ENCODE peak calls at places on chromosomes 3 and 15, in nine cellular contexts. X, E, P, J, U, K, F, G and D are unnamed samples. For H3K27me3 and H3K4me1, the result is how much of the 10 kb centered on the place peaks cover.

GRCh38 chr3:2921903-2922302 is 188.3 kb downstream of the IL5RA start:
- ATAC-seq in X (no peak), E (no peak), P (peak), J (peak), U (no peak), K (peak), F (no peak), G (peak), D (no peak)

GRCh38 chr3:188911033-188911850 is 260.5 kb upstream of the TPRG1 start:
- ATAC-seq in X (no peak), E (no peak), P (no peak), J (no peak), U (no peak), K (peak), F (no peak), G (no peak), D (no peak)

GRCh38 chr3:46865034-46865507 is 1.8 kb upstream of the MYL3 start:
- ATAC-seq in X (no peak), E (no peak), P (no peak), J (peak), U (no peak), K (peak), F (no peak), G (no peak), D (no peak)

GRCh38 chr3:136297826-136298225 is 47.7 kb downstream of the PCCB start:
- ATAC-seq in X (no peak), E (no peak), P (no peak), J (no peak), U (no peak), K (no peak), F (peak), G (no peak), D (no peak)

GRCh38 chr3:53837331-53837730 is 8.9 kb downstream of the CHDH start:
- ATAC-seq in X (no peak), E (no peak), P (no peak), J (no peak), U (no peak), K (no peak), F (peak), G (no peak), D (no peak)

GRCh38 chr3:16900779-16901440 is 16.2 kb downstream of the PLCL2 start:
- ATAC-seq in X (no peak), E (no peak), P (no peak), J (no peak), U (no peak), K (no peak), F (peak), G (no peak), D (no peak)

GRCh38 chr3:192836469-192836820 is 81.2 kb downstream of the MB21D2 start:
- ATAC-seq in X (no peak), E (no peak), P (peak), J (no peak), U (no peak), K (no peak), F (no peak), G (no peak), D (no peak)

GRCh38 chr15:40087991-40088928 is 20.4 kb downstream of the BMF start:
- ATAC-seq in X (peak), E (no peak), P (no peak), J (peak), U (peak), K (peak), F (no peak), G (peak), D (peak)

GRCh38 chr3:146382386-146382785 is 87.0 kb downstream of the PLSCR2 start:
- ATAC-seq in X (no peak), E (peak), P (no peak), J (no peak), U (no peak), K (peak), F (no peak), G (no peak), D (no peak)

GRCh38 chr3:9198805-9199386 is 50.5 kb downstream of the SRGAP3 start:
- ATAC-seq in X (no peak), E (no peak), P (no peak), J (peak), U (no peak), K (no peak), F (no peak), G (no peak), D (no peak)

GRCh38 chr3:111809196-111809595 is 49.9 kb upstream of the PHLDB2 start:
- ATAC-seq in X (no peak), E (peak), P (no peak), J (peak), U (no peak), K (peak), F (no peak), G (no peak), D (no peak)

GRCh38 chr3:156782319-156782718 is 43.8 kb upstream of the LEKR1 start:
- ATAC-seq in X (no peak), E (no peak), P (no peak), J (no peak), U (no peak), K (no peak), F (no peak), G (no peak), D (no peak)

GRCh38 chr3:108296239-108296638 is at the start of gene HHLA2:
- ATAC-seq in X (peak), E (no peak), P (peak), J (no peak), U (no peak), K (no peak), F (no peak), G (no peak), D (no peak)

GRCh38 chr3:132209860-132210259 is 107.3 kb upstream of the ACP3 start:
- ATAC-seq in X (no peak), E (no peak), P (no peak), J (no peak), U (no peak), K (no peak), F (no peak), G (no peak), D (no peak)

GRCh38 chr15:65066635-65067333 is 1.0 kb downstream of the RASL12 start:
- ATAC-seq in X (no peak), E (no peak), P (no peak), J (no peak), U (no peak), K (no peak), F (no peak), G (no peak), D (peak)

GRCh38 chr15:100141304-100142080 is 200.3 kb downstream of the ADAMTS17 start:
- ATAC-seq in X (no peak), E (no peak), P (no peak), J (peak), U (no peak), K (no peak), F (no peak), G (no peak), D (peak)

GRCh38 chr3:197380786-197381185 is 82.4 kb upstream of the DLG1 start:
- ATAC-seq in X (no peak), E (no peak), P (peak), J (no peak), U (peak), K (no peak), F (no peak), G (no peak), D (no peak)

GRCh38 chr3:54858386-54858785 is 69.5 kb downstream of the LRTM1 start:
- ATAC-seq in X (no peak), E (no peak), P (no peak), J (no peak), U (no peak), K (no peak), F (no peak), G (no peak), D (no peak)

GRCh38 chr3:194817592-194818325 is 132.1 kb downstream of the FAM43A start:
- ATAC-seq in X (no peak), E (no peak), P (no peak), J (no peak), U (peak), K (peak), F (peak), G (peak), D (no peak)

GRCh38 chr3:36312351-36312750 is 68.0 kb upstream of the STAC start:
- ATAC-seq in X (no peak), E (no peak), P (no peak), J (no peak), U (no peak), K (no peak), F (no peak), G (no peak), D (no peak)

GRCh38 chr15:67030036-67030762 is 35.2 kb upstream of the SMAD3 start:
- ATAC-seq in X (peak), E (peak), P (no peak), J (peak), U (peak), K (peak), F (no peak), G (no peak), D (no peak)

GRCh38 chr3:48747015-48747615 is 30.1 kb upstream of the IP6K2 start:
- ATAC-seq in X (no peak), E (no peak), P (no peak), J (peak), U (no peak), K (no peak), F (no peak), G (peak), D (no peak)

GRCh38 chr15:92848852-92849598 is 51.1 kb upstream of the CHD2 start:
- ATAC-seq in X (no peak), E (no peak), P (peak), J (no peak), U (peak), K (no peak), F (no peak), G (no peak), D (no peak)

GRCh38 chr3:157119369-157119951 is 40.5 kb downstream of the CCNL1 start:
- ATAC-seq in X (peak), E (no peak), P (no peak), J (no peak), U (peak), K (peak), F (no peak), G (peak), D (no peak)

GRCh38 chr3:134407247-134407640 is 33.0 kb upstream of the AMOTL2 start:
- ATAC-seq in X (peak), E (no peak), P (no peak), J (peak), U (no peak), K (peak), F (no peak), G (no peak), D (peak)

GRCh38 chr3:59313365-59313764 is 263.5 kb upstream of the CFAP20DC start:
- ATAC-seq in X (peak), E (peak), P (peak), J (peak), U (peak), K (peak), F (peak), G (peak), D (peak)

GRCh38 chr15:52804526-52805081 is 14.5 kb upstream of the ONECUT1 start:
- ATAC-seq in X (peak), E (no peak), P (no peak), J (no peak), U (no peak), K (no peak), F (no peak), G (peak), D (no peak)

GRCh38 chr3:50491023-50491422 is 12.4 kb downstream of the CACNA2D2 start:
- ATAC-seq in X (no peak), E (no peak), P (no peak), J (no peak), U (no peak), K (no peak), F (no peak), G (no peak), D (no peak)

GRCh38 chr15:35032471-35032870 is 44.4 kb upstream of the ZNF770 start:
- ATAC-seq in X (no peak), E (no peak), P (no peak), J (no peak), U (no peak), K (no peak), F (no peak), G (no peak), D (no peak)

GRCh38 chr3:172530101-172530561 is 6.9 kb upstream of the TNFSF10 start:
- ATAC-seq in X (no peak), E (no peak), P (peak), J (no peak), U (no peak), K (peak), F (no peak), G (no peak), D (peak)

GRCh38 chr3:23648965-23649328 is 156.8 kb upstream of the UBE2E1 start:
- ATAC-seq in X (peak), E (peak), P (peak), J (peak), U (no peak), K (no peak), F (no peak), G (no peak), D (no peak)

GRCh38 chr3:11300970-11301369 is 28.8 kb downstream of the ATG7 start:
- ATAC-seq in X (no peak), E (no peak), P (peak), J (no peak), U (no peak), K (no peak), F (no peak), G (no peak), D (no peak)

GRCh38 chr3:50630916-50631315 is 14.0 kb downstream of the MAPKAPK3 start:
- ATAC-seq in X (no peak), E (no peak), P (no peak), J (no peak), U (no peak), K (no peak), F (no peak), G (no peak), D (no peak)

GRCh38 chr3:64133991-64134390 is 91.3 kb downstream of the PRICKLE2 start:
- ATAC-seq in X (no peak), E (no peak), P (no peak), J (no peak), U (no peak), K (no peak), F (no peak), G (no peak), D (no peak)

GRCh38 chr15:86677316-86677715 is 597.6 kb downstream of the AGBL1 start:
- ATAC-seq in X (no peak), E (no peak), P (no peak), J (no peak), U (no peak), K (no peak), F (no peak), G (no peak), D (no peak)

GRCh38 chr3:156635034-156635433 is 39.4 kb upstream of the TIPARP start:
- ATAC-seq in X (no peak), E (no peak), P (peak), J (no peak), U (peak), K (no peak), F (no peak), G (no peak), D (no peak)

GRCh38 chr15:29156521-29156920 is 113.1 kb downstream of the NSMCE3 start:
- ATAC-seq in X (no peak), E (no peak), P (no peak), J (no peak), U (no peak), K (no peak), F (no peak), G (no peak), D (no peak)

GRCh38 chr15:55942332-55942731 is 51.1 kb downstream of the NEDD4 start:
- ATAC-seq in X (no peak), E (no peak), P (no peak), J (no peak), U (no peak), K (no peak), F (no peak), G (peak), D (no peak)

GRCh38 chr15:31280037-31280830 is 46.4 kb upstream of the KLF13 start:
- ATAC-seq in X (peak), E (no peak), P (no peak), J (no peak), U (no peak), K (peak), F (no peak), G (peak), D (peak)

GRCh38 chr3:184568591-184568917 is 7.0 kb downstream of the EPHB3 start:
- ATAC-seq in X (peak), E (no peak), P (no peak), J (peak), U (no peak), K (no peak), F (no peak), G (no peak), D (no peak)

GRCh38 chr3:184567924-184568590 is 6.5 kb downstream of the EPHB3 start:
- ATAC-seq in X (no peak), E (no peak), P (no peak), J (no peak), U (no peak), K (no peak), F (no peak), G (no peak), D (no peak)

GRCh38 chr3:184564685-184565385 is 3.2 kb downstream of the EPHB3 start:
- ATAC-seq in X (no peak), E (no peak), P (no peak), J (no peak), U (no peak), K (no peak), F (no peak), G (no peak), D (no peak)

GRCh38 chr3:184565421-184566211 is 4.0 kb downstream of the EPHB3 start:
- ATAC-seq in X (peak), E (peak), P (no peak), J (no peak), U (no peak), K (no peak), F (peak), G (no peak), D (no peak)

GRCh38 chr3:184566441-184567414 is 5.1 kb downstream of the EPHB3 start:
- ATAC-seq in X (no peak), E (peak), P (no peak), J (no peak), U (no peak), K (no peak), F (no peak), G (no peak), D (no peak)
- H3K27me3 ChIP-seq in X (under half), E (under half), P (under half), J (under half), U (under half), K (half or more), F (under half), G (under half), D (under half)

GRCh38 chr15:89112341-89112971 is 24.2 kb downstream of the ABHD2 start:
- ATAC-seq in X (peak), E (peak), P (peak), J (peak), U (no peak), K (peak), F (no peak), G (peak), D (peak)
- H3K4me1 ChIP-seq in X (half or more), E (under half), P (under half), J (half or more), U (under half), K (half or more), F (half or more), G (under half), D (half or more)

GRCh38 chr3:141367038-141367730 is 1.1 kb upstream of the ZBTB38 start:
- ATAC-seq in X (no peak), E (no peak), P (no peak), J (peak), U (no peak), K (no peak), F (no peak), G (no peak), D (no peak)
- TF ChIP-seq POLR2A in X (no peak), E (no peak), P (no peak), J (no peak), U (no peak), K (no peak), F (no peak), G (no peak), D (no peak)

GRCh38 chr3:128443771-128444170 is 22.9 kb downstream of the DNAJB8 start:
- ATAC-seq in X (no peak), E (no peak), P (no peak), J (no peak), U (no peak), K (no peak), F (no peak), G (no peak), D (no peak)
- H3K27me3 ChIP-seq in X (under half), E (under half), P (under half), J (under half), U (under half), K (half or more), F (under half), G (under half), D (under half)

GRCh38 chr15:76998661-76999285 is 3.8 kb downstream of the PSTPIP1 start:
- ATAC-seq in X (no peak), E (no peak), P (no peak), J (no peak), U (no peak), K (no peak), F (no peak), G (no peak), D (no peak)

GRCh38 chr15:76994971-76995945 is at the start of gene PSTPIP1:
- ATAC-seq in X (no peak), E (no peak), P (peak), J (peak), U (no peak), K (peak), F (no peak), G (peak), D (peak)

GRCh38 chr15:76994496-76994895 is 430 bp upstream of the PSTPIP1 start:
- ATAC-seq in X (no peak), E (no peak), P (no peak), J (no peak), U (no peak), K (no peak), F (no peak), G (no peak), D (no peak)

GRCh38 chr15:76996076-76996525 is 1.2 kb downstream of the PSTPIP1 start:
- ATAC-seq in X (no peak), E (no peak), P (no peak), J (no peak), U (no peak), K (no peak), F (no peak), G (no peak), D (no peak)

GRCh38 chr15:76996526-76997401 is 1.8 kb downstream of the PSTPIP1 start:
- ATAC-seq in X (peak), E (no peak), P (no peak), J (peak), U (no peak), K (no peak), F (peak), G (peak), D (peak)
- H3K4me1 ChIP-seq in X (under half), E (under half), P (under half), J (half or more), U (under half), K (under half), F (under half), G (under half), D (under half)

GRCh38 chr3:183883291-183884096 is 1.2 kb downstream of the PARL start:
- ATAC-seq in X (no peak), E (no peak), P (no peak), J (no peak), U (no peak), K (no peak), F (no peak), G (no peak), D (no peak)

GRCh38 chr3:183880121-183880520 is 4.6 kb downstream of the PARL start:
- ATAC-seq in X (no peak), E (no peak), P (no peak), J (no peak), U (no peak), K (no peak), F (no peak), G (no peak), D (no peak)

GRCh38 chr3:183885766-183886165 is 1.1 kb upstream of the PARL start:
- ATAC-seq in X (no peak), E (no peak), P (no peak), J (no peak), U (no peak), K (no peak), F (no peak), G (no peak), D (no peak)

GRCh38 chr3:183884097-183884436 is 613 bp downstream of the PARL start:
- ATAC-seq in X (no peak), E (no peak), P (peak), J (no peak), U (peak), K (no peak), F (no peak), G (no peak), D (no peak)

DNA sequence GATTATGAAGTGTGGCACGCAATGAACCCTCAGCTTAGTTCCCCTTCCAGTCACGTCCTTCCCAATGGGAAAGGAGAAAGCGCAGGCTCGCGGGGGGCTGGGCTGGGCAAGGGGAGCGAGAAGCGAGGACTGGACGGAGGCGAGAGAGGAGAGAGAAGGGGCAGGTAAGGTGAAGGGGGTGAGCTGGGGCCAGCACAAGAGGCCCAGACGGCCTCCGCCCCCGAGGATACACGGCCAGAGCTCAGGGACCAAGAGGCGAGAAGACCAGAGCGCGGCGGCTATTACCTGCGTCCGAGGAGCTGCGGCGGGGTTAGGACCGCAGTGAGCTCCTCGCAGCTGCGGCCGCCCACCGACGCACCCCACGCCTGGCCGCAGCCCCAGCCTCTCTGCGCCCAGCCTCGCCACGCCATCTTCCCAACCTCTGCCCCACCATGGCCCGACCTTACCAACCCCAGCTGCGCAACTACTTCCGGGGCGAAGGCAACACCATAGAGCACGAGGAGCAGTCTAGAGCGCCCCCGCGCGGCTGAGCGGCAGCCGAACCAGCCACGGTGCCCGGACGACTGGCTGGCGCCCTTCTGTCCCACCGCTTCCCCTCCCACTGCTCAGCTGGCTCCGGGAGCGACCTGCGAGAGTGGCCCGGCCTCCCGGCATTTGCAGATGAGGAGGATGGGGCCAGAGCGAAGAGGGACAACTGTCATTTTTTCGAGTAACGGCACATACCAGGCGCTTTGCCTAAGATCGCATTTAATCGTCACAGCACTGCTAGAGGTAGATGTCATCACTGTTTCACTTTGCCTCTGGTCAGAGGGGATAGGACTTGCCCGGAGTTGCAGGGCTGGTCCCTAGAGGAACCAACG is at the start of gene PARL:
- ATAC-seq in X (peak), E (peak), P (peak), J (peak), U (peak), K (peak), F (peak), G (peak), D (peak)
- TF ChIP-seq POLR2A in X (peak), E (peak), P (peak), J (no peak), U (peak), K (peak), F (no peak), G (peak), D (peak)

GRCh38 chr15:22251422-22251821 is 171.1 kb downstream of the OR4M2 start:
- ATAC-seq in X (no peak), E (no peak), P (no peak), J (no peak), U (no peak), K (no peak), F (no peak), G (peak), D (no peak)
- H3K27me3 ChIP-seq in X (under half), E (under half), P (under half), J (under half), U (under half), K (under half), F (under half), G (under half), D (under half)